ENCODE peak calls at places on chromosomes 13 and 19, in five cellular contexts. M, K, T, L and Z are unnamed samples.

GRCh38 chr19:2312819-2313501 is 5.0 kb upstream of the LINGO3 start:
- DNase-seq in T (no peak), K (no peak), M (no peak), L (no peak), Z (no peak)

GRCh38 chr19:38433268-38433733 is at the start of gene RYR1:
- DNase-seq in L (no peak), M (no peak), T (peak; percentile 90), K (no peak), Z (no peak)

GRCh38 chr13:111853766-111854165 is 213.2 kb upstream of the SOX1 start:
- DNase-seq in L (no peak), K (no peak), T (no peak), M (no peak), Z (no peak)

GRCh38 chr19:44280916-44281315 is 21.2 kb downstream of the ZNF233 start:
- DNase-seq in L (no peak), K (no peak), M (no peak), T (no peak), Z (no peak)

GRCh38 chr19:35608250-35608649 is 4.3 kb upstream of the HAUS5 start:
- DNase-seq in M (no peak), T (no peak), K (no peak), L (no peak), Z (no peak)

GRCh38 chr13:30802501-30802900 is 67.2 kb downstream of the ALOX5AP start:
- DNase-seq in T (no peak), L (no peak), M (no peak), K (no peak), Z (no peak)

GRCh38 chr13:94703721-94704314 is 8.5 kb downstream of the SOX21 start:
- DNase-seq in K (no peak), L (no peak), M (no peak), T (peak; percentile 28), Z (no peak)

GRCh38 chr13:30763786-30764440 is 28.6 kb downstream of the ALOX5AP start:
- DNase-seq in L (peak; percentile 20), T (no peak), K (no peak), M (no peak), Z (no peak)

GRCh38 chr13:66021846-66022245 is 1208.3 kb downstream of the PCDH9 start:
- DNase-seq in K (no peak), L (no peak), T (no peak), M (no peak), Z (no peak)

GRCh38 chr13:45833663-45834062 is 17.9 kb downstream of the SIAH3 start:
- DNase-seq in T (no peak), M (no peak), K (peak; percentile 67), L (peak; percentile 61), Z (no peak)

DNA sequence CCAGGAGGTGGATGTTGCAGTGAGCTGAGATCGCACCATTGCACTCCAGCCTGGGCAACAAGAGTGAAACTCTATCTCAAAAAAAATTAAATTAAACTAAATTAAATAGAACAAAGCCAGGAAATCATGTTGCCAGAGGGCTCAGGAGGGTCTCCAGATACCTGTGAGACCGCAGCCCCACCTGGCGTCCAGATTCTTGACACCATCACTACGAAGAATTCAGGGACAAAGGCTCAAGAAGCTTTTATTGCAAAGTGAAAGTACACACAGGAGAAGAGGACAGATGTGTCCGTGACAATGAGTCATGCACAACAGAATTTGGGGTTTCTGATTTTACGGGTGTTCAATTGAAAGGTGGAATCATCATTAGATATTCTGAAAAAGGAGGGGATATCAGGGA is 76.6 kb downstream of the STOML3 start:
- DNase-seq in M (no peak), K (no peak), L (no peak), T (no peak), Z (no peak)
- TF ChIP-seq CTCF in M (no peak), K (no peak), L (no peak), T (no peak), Z (peak; percentile 25)

GRCh38 chr13:50236898-50237318 is 221.7 kb downstream of the KCNRG start:
- DNase-seq in T (no peak), K (no peak), M (no peak), L (peak; percentile 8), Z (no peak)
- TF ChIP-seq CTCF in T (no peak), K (no peak), M (no peak), L (no peak), Z (no peak)

GRCh38 chr19:5354403-5354802 is 13.8 kb upstream of the PTPRS start:
- DNase-seq in M (no peak), K (no peak), T (peak; percentile 58), L (no peak), Z (no peak)
- TF ChIP-seq CTCF in M (no peak), K (peak; percentile 27), T (peak; percentile 41), L (peak; percentile 46), Z (peak; percentile 39)

DNA sequence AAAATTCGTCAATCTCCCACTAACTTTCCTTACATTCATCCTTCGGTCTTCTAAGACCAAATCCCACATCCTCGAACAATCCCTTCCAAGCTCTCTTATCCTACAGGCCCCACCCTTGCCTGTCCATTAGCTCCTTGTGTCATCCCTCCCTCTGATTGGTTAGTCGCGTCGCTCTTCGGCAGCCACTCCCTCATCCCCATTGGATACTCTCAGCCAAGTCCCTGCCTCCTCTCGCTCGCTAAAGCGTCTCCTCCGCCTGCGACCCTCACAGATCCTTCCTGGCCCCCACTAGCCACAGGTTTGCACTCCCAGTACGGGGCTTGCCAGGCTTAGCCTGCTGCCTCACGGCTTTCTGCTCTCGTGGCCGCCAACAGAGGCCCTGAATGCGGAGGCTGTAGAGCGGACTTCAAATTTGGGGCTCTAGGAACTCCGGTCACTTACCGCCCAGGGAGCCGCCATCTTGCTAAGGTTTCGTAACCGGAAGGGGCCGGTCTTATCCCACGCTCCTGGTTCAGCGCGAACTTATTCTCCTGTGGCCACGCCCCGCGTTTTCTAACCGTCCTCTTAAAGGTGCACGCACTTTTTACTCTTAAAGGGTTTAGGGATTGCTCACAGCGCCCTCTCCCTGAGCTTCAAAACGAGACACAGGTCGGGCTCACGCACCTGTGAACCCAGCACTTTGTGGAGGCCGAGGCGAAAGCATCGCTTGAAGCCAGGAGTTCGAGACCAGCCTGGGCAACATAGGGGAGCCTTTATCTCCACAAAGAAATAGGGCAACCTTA is at the start of gene DMAC2:
- DNase-seq in L (peak; percentile 98), T (peak; percentile 94), M (peak; percentile 93), K (peak; percentile 97), Z (peak; percentile 78)
- TF ChIP-seq CTCF in L (peak; percentile 54), T (peak; percentile 64), M (peak; percentile 65), K (peak; percentile 32), Z (peak; percentile 53)

DNA sequence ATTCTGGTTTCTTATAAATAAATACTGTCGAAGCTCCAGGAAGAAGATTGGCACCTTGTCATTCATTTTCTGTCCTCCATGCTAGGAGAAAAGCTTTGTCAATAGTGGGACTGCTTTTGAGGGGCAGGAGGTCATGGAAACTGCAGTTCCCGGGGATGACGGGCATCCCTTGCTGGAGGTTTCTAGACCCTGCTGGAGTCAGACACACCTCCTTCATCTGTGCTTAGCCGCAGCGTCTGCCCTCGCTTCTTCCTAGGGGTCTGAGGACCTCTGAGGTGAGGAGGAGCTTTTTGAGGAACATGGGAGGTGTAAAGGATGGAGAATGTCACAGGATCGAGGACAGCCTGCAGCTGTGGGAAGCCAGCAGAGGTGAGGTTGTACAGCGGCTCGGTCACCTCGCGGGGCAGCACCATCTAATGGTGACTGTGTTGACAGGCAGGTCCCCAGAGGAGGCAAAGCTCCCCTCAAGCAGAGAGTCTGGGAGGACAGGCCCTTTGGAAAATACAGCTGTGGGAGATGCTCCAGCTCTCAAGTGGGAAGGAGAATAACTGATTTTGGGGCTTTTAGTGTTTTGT is 172.7 kb upstream of the RNF113B start:
- DNase-seq in T (peak; percentile 24), K (no peak), L (no peak), M (no peak), Z (no peak)
- TF ChIP-seq CTCF in T (no peak), K (no peak), L (peak; percentile 27), M (no peak), Z (peak; percentile 49)

DNA sequence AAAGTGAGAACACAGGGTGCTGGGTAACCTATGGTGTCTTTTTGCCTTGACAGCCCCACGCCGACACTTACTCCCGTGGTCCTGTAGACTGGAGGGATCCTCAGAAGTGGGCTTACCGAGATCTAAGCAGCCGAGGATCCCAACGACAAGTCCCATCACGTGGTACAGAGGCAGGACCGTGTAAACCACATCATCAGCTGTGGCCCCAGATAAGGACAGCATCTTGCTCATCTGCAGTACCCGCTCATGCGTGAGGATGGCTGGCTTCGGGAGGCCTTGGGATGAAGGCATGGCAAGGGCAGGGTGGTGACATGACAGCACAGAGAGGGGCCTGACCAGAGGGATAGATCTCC is 2.1 kb downstream of the SLC27A5 start:
- DNase-seq in T (no peak), L (no peak), K (no peak), M (no peak), Z (no peak)
- TF ChIP-seq CTCF in T (no peak), L (no peak), K (no peak), M (no peak), Z (no peak)